ENCODE peak calls at places on chromosomes 11 and 22, in six cellular contexts. T, Z, J, H, P and A are unnamed samples.

GRCh38 chr11:3115321-3115720 is 49.8 kb downstream of the OSBPL5 start:
- DNase-seq in H (no peak), Z (no peak), T (no peak), P (no peak), J (peak), A (no peak)

GRCh38 chr22:38767313-38767712 is 11.5 kb upstream of the SUN2 start:
- DNase-seq in P (no peak), H (no peak), T (no peak), Z (no peak), J (no peak), A (no peak)

GRCh38 chr22:49660794-49661781 is 166.6 kb downstream of the BRD1 start:
- DNase-seq in T (no peak), Z (no peak), P (no peak), J (no peak), H (no peak), A (no peak)

GRCh38 chr11:119676461-119677020 is 52.5 kb downstream of the NECTIN1 start:
- DNase-seq in P (no peak), J (peak), Z (no peak), T (no peak), H (peak), A (no peak)

GRCh38 chr22:17264321-17265052 is 45.3 kb upstream of the ADA2 start:
- DNase-seq in J (peak), P (peak), H (peak), T (no peak), Z (no peak), A (no peak)

GRCh38 chr22:28002181-28002700 is 83.2 kb upstream of the PITPNB start:
- DNase-seq in T (no peak), J (no peak), P (no peak), H (no peak), Z (no peak), A (no peak)

GRCh38 chr11:79092791-79093313 is 348.0 kb downstream of the TENM4 start:
- DNase-seq in J (peak), H (peak), T (no peak), P (no peak), Z (no peak), A (no peak)

GRCh38 chr11:47225552-47226137 is 10.9 kb downstream of the DDB2 start:
- DNase-seq in P (no peak), J (no peak), T (no peak), Z (no peak), H (no peak), A (no peak)

GRCh38 chr22:37282385-37282677 is at the start of gene CYTH4:
- DNase-seq in P (no peak), Z (peak), J (no peak), T (peak), H (no peak), A (peak)

GRCh38 chr11:131688056-131688693 is 317.8 kb downstream of the NTM start:
- DNase-seq in J (peak), H (peak), T (no peak), P (peak), Z (no peak), A (no peak)

GRCh38 chr11:58958500-58958899 is 19.2 kb downstream of the GLYATL1 start:
- DNase-seq in H (no peak), Z (peak), P (no peak), J (peak), T (no peak), A (peak)

GRCh38 chr11:118895093-118896039 is 11.7 kb downstream of the CXCR5 start:
- DNase-seq in J (no peak), H (no peak), P (no peak), T (peak), Z (peak), A (peak)